ENCODE peak calls at places on chromosome 12, in four cellular contexts. One of them, this sample, is unnamed.

GRCh38 chr12:77031745-77032144 is 33.6 kb downstream of the E2F7 start:
- DNase-seq in WERI-Rb-1: no peak
- DNase-seq in tibial nerve: no peak
- DNase-seq in fibroblast of the aortic adventitia: peak
- DNase-seq in this sample: peak

GRCh38 chr12:12229556-12230092 is 37.2 kb downstream of the LRP6 start:
- DNase-seq in WERI-Rb-1: no peak
- DNase-seq in tibial nerve: no peak
- DNase-seq in fibroblast of the aortic adventitia: peak
- DNase-seq in this sample: no peak

GRCh38 chr12:71755146-71755892 is 656 bp downstream of the RAB21 start:
- DNase-seq in WERI-Rb-1: peak
- DNase-seq in tibial nerve: no peak
- DNase-seq in fibroblast of the aortic adventitia: peak
- DNase-seq in this sample: peak

GRCh38 chr12:128316078-128316477 is 49.1 kb downstream of the TMEM132C start:
- DNase-seq in WERI-Rb-1: no peak
- DNase-seq in tibial nerve: no peak
- DNase-seq in fibroblast of the aortic adventitia: no peak
- DNase-seq in this sample: no peak

GRCh38 chr12:78929075-78929418 is 64.5 kb downstream of the SYT1 start:
- DNase-seq in WERI-Rb-1: no peak
- DNase-seq in tibial nerve: no peak
- DNase-seq in fibroblast of the aortic adventitia: no peak
- DNase-seq in this sample: no peak

GRCh38 chr12:14430394-14430986 is 65.0 kb downstream of the ATF7IP start:
- DNase-seq in WERI-Rb-1: no peak
- DNase-seq in tibial nerve: no peak
- DNase-seq in fibroblast of the aortic adventitia: no peak
- DNase-seq in this sample: no peak

GRCh38 chr12:24373004-24373403 is 423.5 kb upstream of the SOX5 start:
- DNase-seq in WERI-Rb-1: no peak
- DNase-seq in tibial nerve: no peak
- DNase-seq in fibroblast of the aortic adventitia: no peak
- DNase-seq in this sample: no peak

GRCh38 chr12:66716522-66716921 is 37.6 kb upstream of the GRIP1 start:
- DNase-seq in WERI-Rb-1: no peak
- DNase-seq in tibial nerve: no peak
- DNase-seq in fibroblast of the aortic adventitia: no peak
- DNase-seq in this sample: no peak

GRCh38 chr12:48978741-48979601 is 849 bp downstream of the WNT1 start:
- DNase-seq in WERI-Rb-1: no peak
- DNase-seq in tibial nerve: no peak
- DNase-seq in fibroblast of the aortic adventitia: no peak
- DNase-seq in this sample: no peak

GRCh38 chr12:12676605-12677004 is 19.4 kb downstream of the GPR19 start:
- DNase-seq in WERI-Rb-1: no peak
- DNase-seq in tibial nerve: no peak
- DNase-seq in fibroblast of the aortic adventitia: no peak
- DNase-seq in this sample: no peak

GRCh38 chr12:25155031-25155576 is 39.9 kb downstream of the DNAI7 start:
- DNase-seq in WERI-Rb-1: no peak
- DNase-seq in tibial nerve: no peak
- DNase-seq in fibroblast of the aortic adventitia: peak
- DNase-seq in this sample: no peak

GRCh38 chr12:77494306-77494705 is 336.4 kb upstream of the NAV3 start:
- DNase-seq in WERI-Rb-1: no peak
- DNase-seq in tibial nerve: no peak
- DNase-seq in fibroblast of the aortic adventitia: no peak
- DNase-seq in this sample: no peak

GRCh38 chr12:8081228-8081920 is 700 bp upstream of the NECAP1 start:
- DNase-seq in WERI-Rb-1: no peak
- DNase-seq in tibial nerve: no peak
- DNase-seq in fibroblast of the aortic adventitia: peak
- DNase-seq in this sample: no peak

GRCh38 chr12:99261256-99261655 is 386.3 kb upstream of the GARIN6 start:
- DNase-seq in WERI-Rb-1: no peak
- DNase-seq in tibial nerve: no peak
- DNase-seq in fibroblast of the aortic adventitia: no peak
- DNase-seq in this sample: no peak

GRCh38 chr12:6554168-6554989 is 1.5 kb downstream of the IFFO1 start:
- DNase-seq in WERI-Rb-1: peak
- DNase-seq in tibial nerve: peak
- DNase-seq in fibroblast of the aortic adventitia: peak
- DNase-seq in this sample: peak

GRCh38 chr12:3236345-3237153 is 159.4 kb downstream of the TSPAN9 start:
- DNase-seq in WERI-Rb-1: peak
- DNase-seq in tibial nerve: no peak
- DNase-seq in fibroblast of the aortic adventitia: peak
- DNase-seq in this sample: no peak

GRCh38 chr12:102950950-102951490 is 6.5 kb upstream of the ASCL1 start:
- DNase-seq in WERI-Rb-1: no peak
- DNase-seq in tibial nerve: no peak
- DNase-seq in fibroblast of the aortic adventitia: no peak
- DNase-seq in this sample: no peak

GRCh38 chr12:108854055-108854452 is 3.3 kb downstream of the SSH1 start:
- DNase-seq in WERI-Rb-1: no peak
- DNase-seq in tibial nerve: no peak
- DNase-seq in fibroblast of the aortic adventitia: peak
- DNase-seq in this sample: no peak

GRCh38 chr12:54175130-54175963 is 13.4 kb downstream of the SMUG1 start:
- DNase-seq in WERI-Rb-1: no peak
- DNase-seq in tibial nerve: no peak
- DNase-seq in fibroblast of the aortic adventitia: no peak
- DNase-seq in this sample: no peak

GRCh38 chr12:91053951-91054715 is 3.7 kb downstream of the KERA start:
- DNase-seq in WERI-Rb-1: no peak
- DNase-seq in tibial nerve: no peak
- DNase-seq in fibroblast of the aortic adventitia: peak
- DNase-seq in this sample: no peak

GRCh38 chr12:21054334-21054733 is 76.7 kb upstream of the SLCO1B1 start:
- DNase-seq in WERI-Rb-1: no peak
- DNase-seq in tibial nerve: no peak
- DNase-seq in fibroblast of the aortic adventitia: peak
- DNase-seq in this sample: no peak

GRCh38 chr12:19220861-19221466 is 91.4 kb downstream of the PLEKHA5 start:
- DNase-seq in WERI-Rb-1: no peak
- DNase-seq in tibial nerve: no peak
- DNase-seq in fibroblast of the aortic adventitia: peak
- DNase-seq in this sample: no peak

GRCh38 chr12:95773320-95773719 is 17.2 kb downstream of the NTN4 start:
- DNase-seq in WERI-Rb-1: no peak
- DNase-seq in tibial nerve: no peak
- DNase-seq in fibroblast of the aortic adventitia: no peak
- DNase-seq in this sample: no peak

GRCh38 chr12:110940933-110941332 is 20.6 kb upstream of the MYL2 start:
- DNase-seq in WERI-Rb-1: no peak
- DNase-seq in tibial nerve: no peak
- DNase-seq in fibroblast of the aortic adventitia: no peak
- DNase-seq in this sample: no peak

GRCh38 chr12:9880532-9880931 is 757 bp upstream of the KLRF2 start:
- DNase-seq in WERI-Rb-1: no peak
- DNase-seq in tibial nerve: no peak
- DNase-seq in fibroblast of the aortic adventitia: no peak
- DNase-seq in this sample: no peak

GRCh38 chr12:9883175-9883574 is 1.9 kb downstream of the KLRF2 start:
- DNase-seq in WERI-Rb-1: no peak
- DNase-seq in tibial nerve: no peak
- DNase-seq in fibroblast of the aortic adventitia: peak
- DNase-seq in this sample: no peak

GRCh38 chr12:9881246-9881645 is at the start of gene KLRF2:
- DNase-seq in WERI-Rb-1: no peak
- DNase-seq in tibial nerve: no peak
- DNase-seq in fibroblast of the aortic adventitia: no peak
- DNase-seq in this sample: no peak

GRCh38 chr12:9881988-9882387 is 699 bp downstream of the KLRF2 start:
- DNase-seq in WERI-Rb-1: no peak
- DNase-seq in tibial nerve: no peak
- DNase-seq in fibroblast of the aortic adventitia: no peak
- DNase-seq in this sample: no peak
- TF ChIP-seq CTCF in WERI-Rb-1: no peak
- TF ChIP-seq CTCF in tibial nerve: no peak
- TF ChIP-seq CTCF in fibroblast of the aortic adventitia: no peak
- TF ChIP-seq CTCF in this sample: no peak

GRCh38 chr12:124397807-124398577 is 103.1 kb downstream of the RFLNA start:
- DNase-seq in WERI-Rb-1: no peak
- DNase-seq in tibial nerve: no peak
- DNase-seq in fibroblast of the aortic adventitia: peak
- DNase-seq in this sample: no peak

GRCh38 chr12:124397399-124397679 is 102.4 kb downstream of the RFLNA start:
- DNase-seq in WERI-Rb-1: peak
- DNase-seq in tibial nerve: no peak
- DNase-seq in fibroblast of the aortic adventitia: no peak
- DNase-seq in this sample: no peak

GRCh38 chr12:124399622-124400021 is 104.7 kb downstream of the RFLNA start:
- DNase-seq in WERI-Rb-1: peak
- DNase-seq in tibial nerve: no peak
- DNase-seq in fibroblast of the aortic adventitia: no peak
- DNase-seq in this sample: no peak

GRCh38 chr12:124400124-124400523 is 105.2 kb downstream of the RFLNA start:
- DNase-seq in WERI-Rb-1: no peak
- DNase-seq in tibial nerve: no peak
- DNase-seq in fibroblast of the aortic adventitia: no peak
- DNase-seq in this sample: no peak

GRCh38 chr12:124398578-124399227 is 103.8 kb downstream of the RFLNA start:
- DNase-seq in WERI-Rb-1: no peak
- DNase-seq in tibial nerve: peak
- DNase-seq in fibroblast of the aortic adventitia: peak
- DNase-seq in this sample: no peak
- TF ChIP-seq CTCF in WERI-Rb-1: peak
- TF ChIP-seq CTCF in tibial nerve: no peak
- TF ChIP-seq CTCF in fibroblast of the aortic adventitia: no peak
- TF ChIP-seq CTCF in this sample: no peak

GRCh38 chr12:89525002-89525823 is 617 bp upstream of the GALNT4 start:
- DNase-seq in WERI-Rb-1: peak
- DNase-seq in tibial nerve: no peak
- DNase-seq in fibroblast of the aortic adventitia: no peak
- DNase-seq in this sample: peak
- TF ChIP-seq CTCF in WERI-Rb-1: no peak
- TF ChIP-seq CTCF in tibial nerve: peak
- TF ChIP-seq CTCF in fibroblast of the aortic adventitia: no peak
- TF ChIP-seq CTCF in this sample: no peak

GRCh38 chr12:51792417-51792816 is 56.1 kb downstream of the FIGNL2 start:
- DNase-seq in WERI-Rb-1: no peak
- DNase-seq in tibial nerve: no peak
- DNase-seq in fibroblast of the aortic adventitia: no peak
- DNase-seq in this sample: no peak
- TF ChIP-seq CTCF in WERI-Rb-1: no peak
- TF ChIP-seq CTCF in tibial nerve: no peak
- TF ChIP-seq CTCF in fibroblast of the aortic adventitia: no peak
- TF ChIP-seq CTCF in this sample: no peak

GRCh38 chr12:30457621-30458289 is 237.9 kb downstream of the IPO8 start:
- DNase-seq in WERI-Rb-1: peak
- DNase-seq in tibial nerve: no peak
- DNase-seq in fibroblast of the aortic adventitia: peak
- DNase-seq in this sample: no peak
- TF ChIP-seq CTCF in WERI-Rb-1: no peak
- TF ChIP-seq CTCF in tibial nerve: no peak
- TF ChIP-seq CTCF in fibroblast of the aortic adventitia: peak
- TF ChIP-seq CTCF in this sample: no peak

DNA sequence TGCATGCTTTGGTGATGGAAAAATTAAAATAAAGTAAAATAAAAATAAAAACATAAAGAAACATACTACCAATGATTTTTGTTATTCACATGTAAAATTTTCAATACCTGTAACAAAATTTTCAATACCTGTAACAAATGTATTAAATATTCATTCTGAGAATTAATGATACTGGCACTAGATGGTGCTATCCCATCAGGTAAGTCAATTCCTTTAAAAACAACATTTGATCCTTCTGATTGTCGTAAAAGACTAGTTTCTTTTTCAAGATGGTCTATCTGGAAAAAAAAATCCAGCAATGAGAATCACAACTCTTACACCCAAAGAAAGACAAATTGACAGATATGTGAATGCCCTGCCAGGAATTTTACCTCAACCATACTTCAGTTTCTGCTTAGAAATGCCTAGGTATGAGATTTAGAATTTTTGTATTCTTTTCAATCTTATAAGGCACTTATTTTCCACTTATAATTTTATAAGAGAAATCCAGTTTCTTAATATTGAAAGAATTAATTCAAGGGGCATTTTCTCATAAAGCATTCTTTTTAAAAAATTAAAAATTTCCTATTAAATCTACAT is 30.7 kb downstream of the CEP290 start:
- DNase-seq in WERI-Rb-1: no peak
- DNase-seq in tibial nerve: no peak
- DNase-seq in fibroblast of the aortic adventitia: peak
- DNase-seq in this sample: no peak
- TF ChIP-seq CTCF in WERI-Rb-1: no peak
- TF ChIP-seq CTCF in tibial nerve: peak
- TF ChIP-seq CTCF in fibroblast of the aortic adventitia: peak
- TF ChIP-seq CTCF in this sample: peak

DNA sequence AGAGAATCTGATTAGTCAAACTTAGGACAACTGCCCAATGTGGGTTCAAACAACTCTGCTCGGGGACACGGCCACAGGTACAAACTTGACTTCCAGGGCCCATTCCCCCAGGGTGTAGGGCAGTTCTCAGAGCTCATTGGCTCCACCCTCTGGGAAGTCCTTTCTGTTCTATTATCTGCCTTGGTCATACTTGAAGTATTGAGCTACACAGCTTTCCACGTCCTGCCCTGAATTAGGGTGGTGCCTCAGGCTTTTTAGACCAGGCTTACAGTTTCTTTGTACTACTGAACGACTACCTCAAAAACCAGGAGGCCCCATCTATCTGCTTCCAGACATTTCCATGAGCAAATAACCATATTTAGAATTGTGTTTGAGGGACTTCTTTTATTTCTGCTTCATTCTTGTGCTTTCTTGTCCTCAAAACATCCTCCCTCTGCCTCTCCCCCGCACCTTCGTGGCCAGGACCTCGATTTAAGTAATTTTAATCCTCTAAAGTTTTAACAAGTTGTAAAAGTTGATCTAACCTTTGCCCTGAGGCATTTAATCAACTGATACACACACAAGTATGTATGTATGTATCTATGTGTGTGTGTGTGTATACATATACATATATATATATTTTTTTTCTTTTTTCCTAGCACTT is 281.8 kb upstream of the AMIGO2 start:
- DNase-seq in WERI-Rb-1: no peak
- DNase-seq in tibial nerve: no peak
- DNase-seq in fibroblast of the aortic adventitia: no peak
- DNase-seq in this sample: no peak
- TF ChIP-seq CTCF in WERI-Rb-1: no peak
- TF ChIP-seq CTCF in tibial nerve: no peak
- TF ChIP-seq CTCF in fibroblast of the aortic adventitia: no peak
- TF ChIP-seq CTCF in this sample: no peak

GRCh38 chr12:32305163-32305562 is 94.2 kb upstream of the FGD4 start:
- DNase-seq in WERI-Rb-1: no peak
- DNase-seq in tibial nerve: no peak
- DNase-seq in fibroblast of the aortic adventitia: peak
- DNase-seq in this sample: no peak
- TF ChIP-seq CTCF in WERI-Rb-1: no peak
- TF ChIP-seq CTCF in tibial nerve: peak
- TF ChIP-seq CTCF in fibroblast of the aortic adventitia: peak
- TF ChIP-seq CTCF in this sample: peak